ENCODE peak calls at places on chromosomes 2 and 18, in five cellular contexts. Q is breast epithelium, T is brain microvascular endothelial cell, L is AG04450, E is body of pancreas. V is an unnamed sample.

GRCh38 chr2:51410351-51410750 is 378.4 kb upstream of the NRXN1 start:
- DNase-seq in Q (no peak), T (peak; percentile 8), L (no peak), E (no peak), V (peak; percentile 13)

GRCh38 chr18:28690836-28691835 is 514.2 kb upstream of the CDH2 start:
- DNase-seq in Q (no peak), T (no peak), L (no peak), E (no peak), V (peak; percentile 9)

GRCh38 chr18:78737006-78737915 is 242.4 kb upstream of the SALL3 start:
- DNase-seq in Q (peak; percentile 40), T (no peak), L (no peak), E (no peak), V (no peak)

GRCh38 chr18:13401404-13401803 is 182.8 kb downstream of the LDLRAD4 start:
- DNase-seq in Q (no peak), T (no peak), L (no peak), E (no peak), V (no peak)

GRCh38 chr2:38213619-38214018 is 137.7 kb upstream of the CYP1B1 start:
- DNase-seq in Q (no peak), T (no peak), L (no peak), E (no peak), V (peak; percentile 19)

GRCh38 chr2:16625201-16625729 is 40.4 kb downstream of the CYRIA start:
- DNase-seq in Q (no peak), T (no peak), L (no peak), E (peak; percentile 64), V (peak; percentile 28)

GRCh38 chr2:219571311-219572236 is at the start of gene OBSL1:
- DNase-seq in Q (peak; percentile 72), T (peak; percentile 33), L (no peak), E (peak; percentile 93), V (peak; percentile 91)

GRCh38 chr2:139122711-139123158 is 342.5 kb upstream of the NXPH2 start:
- DNase-seq in Q (no peak), T (peak; percentile 71), L (no peak), E (no peak), V (peak; percentile 69)

GRCh38 chr2:68857855-68858456 is 13.2 kb downstream of the BMP10 start:
- DNase-seq in Q (no peak), T (no peak), L (no peak), E (peak; percentile 35), V (no peak)

GRCh38 chr2:11598228-11598731 is 64.4 kb downstream of the GREB1 start:
- DNase-seq in Q (no peak), T (no peak), L (no peak), E (no peak), V (no peak)

DNA sequence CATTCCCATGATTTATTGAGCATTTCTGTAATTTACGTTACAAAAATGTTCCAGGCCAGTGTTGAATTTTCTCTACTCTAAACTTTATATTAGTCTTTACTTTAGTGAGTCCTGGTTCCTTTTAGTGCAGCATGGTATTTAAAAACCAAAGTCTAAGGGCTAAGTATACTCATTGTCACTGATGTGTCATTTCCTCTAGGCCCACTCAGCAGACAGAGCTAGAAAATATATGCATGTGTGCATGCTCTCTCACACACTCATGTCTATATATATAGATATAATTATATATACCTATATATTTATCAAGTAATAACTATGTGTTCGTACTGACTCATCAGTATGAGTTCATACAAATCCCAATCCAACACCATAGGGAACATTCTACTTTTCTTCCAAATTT is 132.5 kb upstream of the SLC8A1 start:
- DNase-seq in Q (no peak), T (peak; percentile 24), L (no peak), E (no peak), V (peak; percentile 44)
- H3K4me3 ChIP-seq in Q (no peak overlapping the region), T (no peak overlapping the region), L (no peak overlapping the region), E (no peak overlapping the region), V (no peak overlapping the region)

DNA sequence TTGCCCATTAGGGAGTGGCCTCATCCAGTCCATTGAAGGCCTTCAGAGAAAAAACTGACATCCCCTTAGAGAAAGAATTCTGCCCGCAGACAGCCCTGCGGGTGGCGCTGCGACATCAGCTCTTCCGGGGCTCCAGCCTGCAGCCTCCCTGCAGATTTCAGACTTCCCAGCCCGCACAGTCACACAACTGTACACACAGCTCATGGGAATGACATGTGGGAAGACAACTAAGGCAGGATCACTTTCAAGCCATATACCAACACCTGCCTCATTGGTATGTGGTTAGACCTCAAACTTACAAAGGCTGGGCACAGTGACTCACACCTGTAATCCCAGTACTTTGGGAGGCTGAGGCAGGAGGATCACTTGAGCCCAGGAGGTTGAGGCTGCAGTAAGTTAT is 24.8 kb upstream of the TUBB6 start:
- DNase-seq in Q (no peak), T (peak; percentile 54), L (no peak), E (no peak), V (peak; percentile 62)
- TF ChIP-seq CTCF in Q (no peak), T (peak; percentile 64), L (peak; percentile 35), E (peak; percentile 6), V (peak; percentile 16)

DNA sequence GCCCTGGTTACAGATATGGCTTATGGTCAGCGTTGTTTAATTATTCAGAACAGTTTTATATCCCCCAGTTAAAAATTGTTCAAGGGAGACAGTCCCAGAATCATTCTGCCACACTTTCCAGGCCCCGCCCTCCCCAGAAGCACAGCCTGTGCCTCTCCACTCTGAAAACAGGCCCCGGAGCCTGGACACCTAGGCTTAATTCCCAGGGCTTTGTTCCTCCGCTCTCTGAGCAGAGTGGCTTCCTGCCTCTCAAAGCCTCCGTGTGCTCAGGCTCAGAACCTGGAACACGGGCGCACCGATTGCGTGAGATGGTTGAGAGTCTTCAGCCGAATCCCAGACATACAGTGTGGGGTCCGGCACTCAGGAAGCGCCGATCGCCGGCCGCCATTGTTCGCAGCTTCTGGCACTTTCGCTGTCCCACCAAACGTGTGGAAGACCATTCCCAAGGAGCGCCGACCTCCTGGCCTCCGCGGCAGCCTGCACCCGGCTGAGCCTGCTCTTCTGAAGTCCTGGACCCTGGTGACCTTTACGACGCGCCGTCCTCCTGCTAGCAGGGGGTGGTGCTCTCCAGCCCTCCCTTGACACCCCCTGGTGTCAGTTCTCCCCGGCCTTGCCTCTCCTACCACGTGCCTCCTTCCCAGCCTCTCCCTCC is 45.6 kb downstream of the TWIST2 start:
- DNase-seq in Q (no peak), T (no peak), L (no peak), E (no peak), V (no peak)
- H3K4me3 ChIP-seq in Q (no peak overlapping the region), T (no peak overlapping the region), L (no peak overlapping the region), E (no peak overlapping the region), V (no peak overlapping the region)

GRCh38 chr2:202934456-202934855 is 22.4 kb downstream of the CARF start:
- DNase-seq in Q (no peak), T (no peak), L (no peak), E (no peak), V (no peak)

GRCh38 chr2:202933139-202933510 is 21.1 kb downstream of the CARF start:
- DNase-seq in Q (no peak), T (no peak), L (no peak), E (no peak), V (no peak)

GRCh38 chr2:202933958-202934357 is 21.9 kb downstream of the CARF start:
- DNase-seq in Q (no peak), T (no peak), L (no peak), E (no peak), V (no peak)

GRCh38 chr2:202932425-202933138 is 20.5 kb downstream of the CARF start:
- DNase-seq in Q (no peak), T (no peak), L (no peak), E (no peak), V (peak; percentile 82)
- TF ChIP-seq CTCF in Q (no peak), T (peak; percentile 7), L (no peak), E (no peak), V (no peak)

GRCh38 chr2:19348692-19349091 is 9.7 kb downstream of the OSR1 start:
- DNase-seq in Q (no peak), T (no peak), L (no peak), E (no peak), V (no peak)
- H3K4me3 ChIP-seq in Q (peak overlapping the region; percentile 78), T (no peak overlapping the region), L (no peak overlapping the region), E (no peak overlapping the region), V (no peak overlapping the region)

GRCh38 chr2:85135066-85135914 is 2.1 kb downstream of the TCF7L1 start:
- DNase-seq in Q (no peak), T (no peak), L (no peak), E (no peak), V (no peak)

GRCh38 chr2:85132834-85133637 is at the start of gene TCF7L1:
- DNase-seq in Q (peak; percentile 76), T (peak; percentile 69), L (peak; percentile 72), E (peak; percentile 77), V (peak; percentile 74)

GRCh38 chr2:85134255-85135065 is 1.3 kb downstream of the TCF7L1 start:
- DNase-seq in Q (no peak), T (no peak), L (no peak), E (peak; percentile 23), V (peak; percentile 47)

GRCh38 chr2:85133751-85134254 is 611 bp downstream of the TCF7L1 start:
- DNase-seq in Q (no peak), T (no peak), L (no peak), E (peak; percentile 28), V (peak; percentile 43)

GRCh38 chr2:85137131-85137530 is 3.9 kb downstream of the TCF7L1 start:
- DNase-seq in Q (no peak), T (no peak), L (no peak), E (no peak), V (no peak)
- TF ChIP-seq CTCF in Q (no peak), T (no peak), L (no peak), E (no peak), V (no peak)

GRCh38 chr2:27772804-27773203 is 1.3 kb downstream of the MRPL33 start:
- DNase-seq in Q (no peak), T (no peak), L (no peak), E (no peak), V (peak; percentile 20)

GRCh38 chr2:27779417-27780055 is 8.0 kb downstream of the MRPL33 start:
- DNase-seq in Q (no peak), T (no peak), L (no peak), E (no peak), V (peak; percentile 42)

GRCh38 chr2:27773959-27774358 is 2.4 kb downstream of the MRPL33 start:
- DNase-seq in Q (no peak), T (no peak), L (no peak), E (no peak), V (no peak)

GRCh38 chr2:27776097-27776496 is 4.6 kb downstream of the MRPL33 start:
- DNase-seq in Q (no peak), T (no peak), L (no peak), E (no peak), V (peak; percentile 48)

DNA sequence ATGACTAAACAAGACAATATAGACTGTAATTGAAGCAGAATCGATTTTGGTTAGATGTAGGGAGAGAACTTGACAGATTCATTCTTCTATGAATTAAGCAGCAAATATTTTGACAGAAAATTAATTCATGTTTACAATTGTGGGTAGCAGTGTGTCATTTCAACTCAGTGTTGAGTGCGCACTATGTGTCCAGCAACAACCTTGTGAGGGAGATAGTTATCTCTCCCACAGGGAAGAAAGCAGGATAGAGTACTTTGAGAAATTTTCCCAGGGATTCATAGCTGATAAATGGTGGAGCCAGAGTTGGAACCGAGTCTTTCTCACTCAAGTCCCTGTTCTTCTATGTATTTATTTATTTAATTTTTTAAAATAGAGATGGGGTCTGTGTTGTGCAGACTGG is 5.2 kb downstream of the MRPL33 start:
- DNase-seq in Q (no peak), T (no peak), L (no peak), E (no peak), V (no peak)
- H3K4me3 ChIP-seq in Q (no peak overlapping the region), T (no peak overlapping the region), L (no peak overlapping the region), E (no peak overlapping the region), V (no peak overlapping the region)

DNA sequence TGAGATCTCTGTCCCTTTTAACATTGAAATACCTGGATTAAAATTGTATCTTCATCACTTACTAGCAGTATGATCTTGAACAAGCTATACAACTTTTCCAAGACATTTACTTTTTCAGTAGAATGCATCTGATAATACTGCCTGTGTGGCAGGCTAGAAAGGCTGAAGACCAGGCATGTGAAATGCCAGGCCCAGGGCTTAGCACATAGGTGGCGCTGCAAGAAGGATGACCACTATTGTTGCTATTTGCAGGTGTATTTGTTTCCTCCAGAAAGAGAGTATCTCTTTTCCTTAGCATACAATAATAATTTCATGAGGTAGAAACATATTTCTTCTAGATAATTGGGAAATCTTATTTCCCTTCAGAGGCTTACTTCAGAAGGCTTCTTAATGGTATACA is 331.3 kb downstream of the THSD7B start:
- DNase-seq in Q (no peak), T (no peak), L (no peak), E (no peak), V (no peak)
- TF ChIP-seq CTCF in Q (no peak), T (peak; percentile 43), L (no peak), E (no peak), V (peak; percentile 10)

V was measured in cardiac fibroblast.